ENCODE peak calls at places on chromosomes 2 and 18, in four cellular contexts. S, E, F and R are unnamed samples.

GRCh38 chr2:235576337-235576910 is 82.6 kb downstream of the AGAP1 start:
- DNase-seq in S (no peak), E (no peak), F (no peak), R (no peak)

GRCh38 chr2:105969552-105969951 is 224.5 kb downstream of the UXS1 start:
- DNase-seq in S (no peak), E (no peak), F (peak), R (no peak)

GRCh38 chr2:30213326-30213725 is 18.0 kb upstream of the LBH start:
- DNase-seq in S (no peak), E (no peak), F (no peak), R (no peak)

GRCh38 chr2:219442206-219443015 is 7.8 kb downstream of the SPEG start:
- DNase-seq in S (no peak), E (no peak), F (no peak), R (no peak)

GRCh38 chr2:211468217-211468616 is 911.8 kb downstream of the CPS1 start:
- DNase-seq in S (no peak), E (no peak), F (no peak), R (no peak)

GRCh38 chr2:200408428-200409311 is 101.2 kb downstream of the KCTD18 start:
- DNase-seq in S (no peak), E (peak), F (peak), R (no peak)

GRCh38 chr2:27078267-27079194 is at the start of gene EMILIN1:
- DNase-seq in S (no peak), E (peak), F (no peak), R (no peak)

GRCh38 chr18:80189197-80189865 is 58.0 kb downstream of the PARD6G start:
- DNase-seq in S (no peak), E (no peak), F (no peak), R (no peak)

GRCh38 chr2:65595641-65596040 is 163.2 kb upstream of the SPRED2 start:
- DNase-seq in S (no peak), E (no peak), F (no peak), R (no peak)

GRCh38 chr2:148984449-148984848 is 54.0 kb upstream of the LYPD6B start:
- DNase-seq in S (no peak), E (peak), F (no peak), R (no peak)

GRCh38 chr2:225773143-225773542 is 373.6 kb downstream of the NYAP2 start:
- DNase-seq in S (no peak), E (no peak), F (no peak), R (no peak)

GRCh38 chr2:222033541-222033940 is 265.3 kb downstream of the PAX3 start:
- DNase-seq in S (no peak), E (no peak), F (no peak), R (no peak)

GRCh38 chr2:235278771-235279355 is 215.0 kb upstream of the AGAP1 start:
- DNase-seq in S (no peak), E (no peak), F (no peak), R (no peak)

GRCh38 chr2:225100269-225100668 is 58.0 kb upstream of the DOCK10 start:
- DNase-seq in S (no peak), E (no peak), F (no peak), R (no peak)

GRCh38 chr2:128445533-128445900 is 126.8 kb upstream of the HS6ST1 start:
- DNase-seq in S (no peak), E (no peak), F (no peak), R (no peak)

GRCh38 chr2:223549215-223549614 is 52.9 kb downstream of the SCG2 start:
- DNase-seq in S (no peak), E (no peak), F (peak), R (no peak)

GRCh38 chr18:35941299-35941698 is 31.2 kb upstream of the RMP24 start:
- DNase-seq in S (no peak), E (no peak), F (no peak), R (no peak)

GRCh38 chr2:205546417-205546816 is 135.9 kb upstream of the NRP2 start:
- DNase-seq in S (no peak), E (no peak), F (no peak), R (no peak)

GRCh38 chr2:85503168-85503610 is 35.8 kb upstream of the MAT2A start:
- DNase-seq in S (no peak), E (no peak), F (peak), R (no peak)

GRCh38 chr2:108278631-108279030 is 10.1 kb upstream of the SULT1C2 start:
- DNase-seq in S (no peak), E (no peak), F (no peak), R (no peak)

GRCh38 chr18:76396792-76397191 is 98.2 kb downstream of the ZNF516 start:
- DNase-seq in S (no peak), E (no peak), F (no peak), R (no peak)

GRCh38 chr2:176188218-176188968 is at the start of gene HOXD1:
- DNase-seq in S (no peak), E (peak), F (peak), R (peak)

GRCh38 chr2:218569661-218570500 is 1.2 kb downstream of the CNOT9 start:
- DNase-seq in S (no peak), E (no peak), F (peak), R (no peak)

GRCh38 chr2:100924122-100924519 is 78.0 kb upstream of the RPL31 start:
- DNase-seq in S (no peak), E (no peak), F (no peak), R (no peak)

GRCh38 chr2:163345795-163346573 is 389.8 kb downstream of the FIGN start:
- DNase-seq in S (no peak), E (peak), F (peak), R (no peak)

GRCh38 chr18:43559507-43559906 is 282.2 kb upstream of the SYT4 start:
- DNase-seq in S (no peak), E (no peak), F (no peak), R (no peak)

DNA sequence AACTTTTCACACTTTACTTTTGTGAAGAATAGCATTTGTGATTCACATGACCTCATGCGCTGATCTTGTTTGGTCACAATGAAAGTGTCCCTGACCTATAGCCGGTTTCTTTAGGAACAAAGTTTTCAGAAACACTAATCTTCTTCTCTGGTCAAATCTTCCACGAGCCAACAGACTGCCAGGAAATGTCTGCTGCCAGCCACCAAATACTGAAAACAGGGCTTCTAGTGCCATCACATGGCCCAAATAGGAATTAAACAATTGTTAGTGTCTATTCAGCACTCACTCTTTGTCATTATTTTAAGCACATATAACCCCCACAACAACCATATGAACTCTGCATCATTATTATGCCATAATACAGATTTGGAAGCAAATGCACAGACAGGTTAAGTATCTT is 286.5 kb upstream of the SYT4 start:
- DNase-seq in S (no peak), E (no peak), F (peak), R (no peak)
- TF ChIP-seq TAF1 in S (no peak), E (no peak), F (no peak), R (no peak)

DNA sequence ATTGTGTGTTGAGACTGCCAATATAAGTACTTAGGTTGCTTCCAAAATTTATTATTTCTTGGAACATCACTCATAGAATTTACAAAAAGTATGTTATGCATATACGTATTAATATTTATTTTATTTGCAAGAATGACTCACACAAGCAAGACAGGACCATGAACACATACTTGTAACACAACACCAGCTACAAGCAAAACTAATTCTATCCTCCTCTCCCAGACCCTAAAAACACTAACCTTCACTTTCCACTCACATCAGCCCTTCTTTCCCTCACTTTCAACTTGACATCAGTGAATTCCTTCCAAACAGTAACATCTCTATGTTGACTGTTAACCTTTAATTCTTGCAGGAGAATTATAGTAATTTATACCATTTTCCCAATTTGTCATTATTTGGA is 24.3 kb downstream of the OSBPL1A start:
- DNase-seq in S (no peak), E (no peak), F (no peak), R (no peak)
- TF ChIP-seq TAF1 in S (no peak), E (no peak), F (no peak), R (no peak)

GRCh38 chr2:104443137-104443536 is 410.8 kb upstream of the POU3F3 start:
- DNase-seq in S (no peak), E (no peak), F (no peak), R (no peak)
- TF ChIP-seq TAF1 in S (no peak), E (no peak), F (no peak), R (no peak)

GRCh38 chr2:45753381-45753780 is 101.9 kb downstream of the PRKCE start:
- DNase-seq in S (no peak), E (no peak), F (no peak), R (no peak)
- TF ChIP-seq TAF1 in S (no peak), E (no peak), F (no peak), R (no peak)

DNA sequence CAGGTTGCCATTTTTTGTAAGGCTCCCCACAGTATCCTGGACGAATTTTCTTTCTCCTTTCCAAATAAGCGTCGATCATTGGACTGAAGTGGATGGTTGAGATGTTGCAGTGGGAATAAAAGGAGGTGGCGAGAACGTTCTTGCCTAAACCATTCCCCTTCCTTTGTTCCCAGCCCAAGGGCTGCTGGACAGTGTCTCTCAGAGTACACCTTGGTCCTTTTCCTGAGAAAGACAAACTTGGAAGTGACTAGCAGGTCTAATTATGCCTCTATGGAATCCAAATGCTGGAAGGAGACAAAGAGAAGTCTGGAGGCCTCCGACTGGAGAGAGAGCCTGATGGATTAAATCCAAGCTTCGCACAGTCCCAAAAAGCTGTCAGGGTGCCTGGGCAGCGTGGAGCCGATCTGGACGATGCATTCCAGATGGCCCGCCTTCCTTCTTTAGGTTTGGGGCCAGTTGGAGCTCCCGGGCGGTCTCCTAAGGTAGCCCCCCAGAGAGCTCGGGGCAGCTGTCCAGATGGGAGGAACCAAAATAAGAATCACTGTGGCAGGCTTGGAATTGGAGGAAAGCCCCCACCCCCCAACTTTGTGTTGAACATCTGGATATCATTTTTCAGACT is 186.8 kb downstream of the TMEM247 start:
- DNase-seq in S (no peak), E (no peak), F (no peak), R (no peak)
- TF ChIP-seq TAF1 in S (no peak), E (no peak), F (no peak), R (no peak)

GRCh38 chr2:73890301-73891092 is 2.3 kb upstream of the ACTG2 start:
- DNase-seq in S (no peak), E (no peak), F (peak), R (no peak)
- TF ChIP-seq TAF1 in S (no peak), E (no peak), F (no peak), R (no peak)

GRCh38 chr2:79935046-79935729 is 369.4 kb downstream of the LRRTM1 start:
- DNase-seq in S (no peak), E (no peak), F (no peak), R (no peak)

GRCh38 chr2:79938648-79939047 is 365.9 kb downstream of the LRRTM1 start:
- DNase-seq in S (no peak), E (no peak), F (no peak), R (no peak)

GRCh38 chr2:79940366-79940765 is 364.2 kb downstream of the LRRTM1 start:
- DNase-seq in S (no peak), E (no peak), F (no peak), R (no peak)

GRCh38 chr2:79936715-79937114 is 367.8 kb downstream of the LRRTM1 start:
- DNase-seq in S (no peak), E (no peak), F (no peak), R (no peak)

GRCh38 chr2:79935771-79936657 is 368.5 kb downstream of the LRRTM1 start:
- DNase-seq in S (no peak), E (peak), F (peak), R (no peak)
- TF ChIP-seq TAF1 in S (no peak), E (no peak), F (no peak), R (no peak)

GRCh38 chr2:196257086-196257485 is 85.7 kb upstream of the STK17B start:
- DNase-seq in S (no peak), E (no peak), F (no peak), R (no peak)
- TF ChIP-seq TAF1 in S (no peak), E (no peak), F (no peak), R (no peak)

GRCh38 chr2:19669605-19670004 is 232.2 kb downstream of the TTC32 start:
- DNase-seq in S (no peak), E (no peak), F (no peak), R (no peak)
- TF ChIP-seq TAF1 in S (no peak), E (no peak), F (no peak), R (no peak)